ENCODE peak calls at places on chromosomes 13 and 19, in five cellular contexts. P, M, S, L and G are unnamed samples.

GRCh38 chr13:50580684-50581305 is 262.7 kb downstream of the DLEU7 start:
- DNase-seq in S (no peak), L (peak; percentile 21), M (peak; percentile 89), P (no peak), G (no peak)

GRCh38 chr13:44249439-44249838 is 124.2 kb upstream of the SERP2 start:
- DNase-seq in M (peak; percentile 78), P (no peak), S (no peak), L (peak; percentile 34), G (no peak)

GRCh38 chr13:60260440-60260839 is 96.7 kb upstream of the DIAPH3 start:
- DNase-seq in M (no peak), S (no peak), P (no peak), L (no peak), G (peak; percentile 73)

GRCh38 chr13:23871616-23872220 is 17.5 kb downstream of the MIPEP start:
- DNase-seq in L (peak; percentile 49), P (no peak), S (peak; percentile 1), M (peak; percentile 31), G (no peak)

GRCh38 chr13:76148926-76149325 is 512.8 kb downstream of the LMO7 start:
- DNase-seq in M (peak; percentile 86), P (no peak), S (no peak), L (peak; percentile 26), G (no peak)

GRCh38 chr19:18233224-18233825 is 7.1 kb upstream of the PDE4C start:
- DNase-seq in P (peak; percentile 38), S (no peak), L (peak; percentile 63), M (no peak), G (peak; percentile 96)

GRCh38 chr13:71864981-71865857 is 1.8 kb downstream of the DACH1 start:
- DNase-seq in S (no peak), M (peak; percentile 21), P (no peak), L (no peak), G (peak; percentile 77)

GRCh38 chr19:51020988-51021651 is 1.6 kb upstream of the KLK10 start:
- DNase-seq in M (peak; percentile 63), S (peak; percentile 13), P (no peak), L (peak; percentile 58), G (peak; percentile 76)

GRCh38 chr13:40969169-40969901 is 49.8 kb downstream of the ELF1 start:
- DNase-seq in P (no peak), S (no peak), M (no peak), L (no peak), G (no peak)

GRCh38 chr19:5978606-5979552 is 939 bp upstream of the RANBP3 start:
- DNase-seq in M (no peak), L (no peak), S (no peak), P (no peak), G (no peak)

GRCh38 chr13:80399340-80400163 is 58.6 kb upstream of the SPRY2 start:
- DNase-seq in S (no peak), M (no peak), P (no peak), L (peak; percentile 93), G (no peak)

GRCh38 chr19:39413903-39414608 is 1.6 kb downstream of the PLEKHG2 start:
- DNase-seq in P (no peak), L (no peak), M (peak; percentile 23), S (no peak), G (peak; percentile 80)

GRCh38 chr19:1133471-1133929 is 29.7 kb downstream of the GPX4 start:
- DNase-seq in L (peak; percentile 45), P (peak; percentile 79), S (peak; percentile 65), M (no peak), G (peak; percentile 87)

GRCh38 chr13:37460211-37460610 is 138.4 kb downstream of the POSTN start:
- DNase-seq in P (no peak), S (no peak), L (no peak), M (no peak), G (no peak)

GRCh38 chr19:10389863-10390262 is 9.5 kb upstream of the TYK2 start:
- DNase-seq in S (no peak), M (no peak), P (no peak), L (no peak), G (peak; percentile 79)